ENCODE peak calls at places on chromosomes 1 and 21, in ten cellular contexts. N is brain microvascular endothelial cell, K is colonic mucosa, R is heart right ventricle, V is heart left ventricle, G is osteoblast, J is stomach, P is K562, W is psoas muscle, Z is GM23338. X is an unnamed sample. For H3K36me3, the result is how much of the 10 kb centered on the place peaks cover.

GRCh38 chr1:53669511-53670191 is 69.3 kb downstream of the GLIS1 start:
- DNase-seq in N (no peak), K (no peak), R (no peak), V (no peak), G (peak), J (no peak), P (no peak), W (no peak), Z (no peak), X (no peak)

GRCh38 chr1:157626099-157626498 is 28.2 kb upstream of the FCRL4 start:
- DNase-seq in N (no peak), K (peak), R (no peak), V (no peak), G (no peak), J (no peak), P (peak), W (no peak), Z (peak), X (no peak)

GRCh38 chr1:61378498-61379180 is 296.3 kb downstream of the NFIA start:
- DNase-seq in N (no peak), K (no peak), R (no peak), V (no peak), G (no peak), J (no peak), P (no peak), W (no peak), Z (no peak), X (no peak)

GRCh38 chr1:202952818-202953217 is 5.3 kb downstream of the ADIPOR1 start:
- DNase-seq in N (peak), K (peak), R (peak), V (no peak), G (peak), J (no peak), P (no peak), W (no peak), Z (no peak), X (peak)

GRCh38 chr1:216614011-216614934 is 109.0 kb downstream of the ESRRG start:
- DNase-seq in N (no peak), K (no peak), R (no peak), V (no peak), G (no peak), J (no peak), P (no peak), W (no peak), Z (no peak), X (no peak)

GRCh38 chr1:152880907-152881306 is 2.8 kb downstream of the SMCP start:
- DNase-seq in N (no peak), K (no peak), R (no peak), V (no peak), G (no peak), J (no peak), P (no peak), W (no peak), Z (no peak), X (no peak)

GRCh38 chr1:189782280-189782679 is 695.4 kb downstream of the BRINP3 start:
- DNase-seq in N (no peak), K (no peak), R (no peak), V (peak), G (no peak), J (no peak), P (no peak), W (no peak), Z (peak), X (no peak)

GRCh38 chr1:51268675-51269033 is 32.6 kb downstream of the RNF11 start:
- DNase-seq in N (no peak), K (no peak), R (no peak), V (no peak), G (no peak), J (no peak), P (no peak), W (no peak), Z (no peak), X (no peak)

GRCh38 chr1:170711682-170712081 is 47.8 kb downstream of the PRRX1 start:
- DNase-seq in N (peak), K (no peak), R (no peak), V (no peak), G (no peak), J (no peak), P (no peak), W (no peak), Z (no peak), X (no peak)

GRCh38 chr1:221117548-221117951 is 238.3 kb downstream of the HLX start:
- DNase-seq in N (peak), K (no peak), R (peak), V (peak), G (peak), J (no peak), P (no peak), W (peak), Z (no peak), X (no peak)

GRCh38 chr1:154943649-154944421 is 7.3 kb upstream of the PMVK start:
- DNase-seq in N (no peak), K (peak), R (no peak), V (no peak), G (peak), J (peak), P (peak), W (no peak), Z (peak), X (no peak)

GRCh38 chr1:151144474-151145157 is 1.8 kb downstream of the SEMA6C start:
- DNase-seq in N (no peak), K (no peak), R (no peak), V (no peak), G (peak), J (no peak), P (no peak), W (no peak), Z (peak), X (peak)

GRCh38 chr21:44349847-44350772 is 3.3 kb upstream of the TRPM2 start:
- DNase-seq in N (no peak), K (no peak), R (no peak), V (no peak), G (peak), J (no peak), P (no peak), W (no peak), Z (peak), X (no peak)

GRCh38 chr1:114154963-114155322 is 1.3 kb upstream of the SYT6 start:
- DNase-seq in N (no peak), K (no peak), R (no peak), V (no peak), G (peak), J (no peak), P (no peak), W (no peak), Z (peak), X (no peak)

GRCh38 chr1:201461193-201461657 is 7.8 kb downstream of the PHLDA3 start:
- DNase-seq in N (peak), K (no peak), R (no peak), V (no peak), G (peak), J (peak), P (no peak), W (peak), Z (no peak), X (peak)

GRCh38 chr1:7334475-7335035 is 436.5 kb upstream of the VAMP3 start:
- DNase-seq in N (peak), K (peak), R (peak), V (no peak), G (peak), J (no peak), P (no peak), W (no peak), Z (peak), X (no peak)

GRCh38 chr1:118257946-118258345 is 72.9 kb upstream of the SPAG17 start:
- DNase-seq in N (no peak), K (no peak), R (no peak), V (no peak), G (no peak), J (no peak), P (no peak), W (no peak), Z (no peak), X (no peak)

GRCh38 chr21:37503848-37504467 is 137.4 kb downstream of the DYRK1A start:
- DNase-seq in N (peak), K (no peak), R (no peak), V (no peak), G (peak), J (no peak), P (no peak), W (no peak), Z (no peak), X (no peak)

GRCh38 chr1:53250325-53250724 is 12.0 kb upstream of the MAGOH start:
- DNase-seq in N (no peak), K (no peak), R (no peak), V (no peak), G (no peak), J (no peak), P (no peak), W (no peak), Z (no peak), X (no peak)

GRCh38 chr1:32971576-32971975 is 7.0 kb upstream of the RNF19B start:
- DNase-seq in N (no peak), K (no peak), R (no peak), V (no peak), G (no peak), J (no peak), P (no peak), W (no peak), Z (no peak), X (no peak)

GRCh38 chr1:16903458-16903796 is 7.6 kb downstream of the RNU1-2 start:
- DNase-seq in N (no peak), K (no peak), R (no peak), V (no peak), G (peak), J (no peak), P (no peak), W (no peak), Z (no peak), X (no peak)

GRCh38 chr1:193662030-193662429 is 475.6 kb upstream of the B3GALT2 start:
- DNase-seq in N (no peak), K (no peak), R (no peak), V (no peak), G (no peak), J (no peak), P (no peak), W (no peak), Z (no peak), X (no peak)

GRCh38 chr1:39387452-39387851 is 104.0 kb upstream of the BMP8A start:
- DNase-seq in N (peak), K (no peak), R (no peak), V (no peak), G (peak), J (no peak), P (peak), W (no peak), Z (no peak), X (no peak)

GRCh38 chr1:14113841-14114567 is 414.0 kb downstream of the PRDM2 start:
- DNase-seq in N (no peak), K (peak), R (peak), V (no peak), G (peak), J (no peak), P (peak), W (peak), Z (peak), X (peak)

GRCh38 chr1:235902638-235903542 is 36.2 kb upstream of the LYST start:
- DNase-seq in N (no peak), K (peak), R (no peak), V (no peak), G (peak), J (peak), P (no peak), W (no peak), Z (no peak), X (peak)

GRCh38 chr1:104593418-104594187 is 843.9 kb downstream of the AMY1C start:
- DNase-seq in N (no peak), K (no peak), R (no peak), V (no peak), G (no peak), J (no peak), P (no peak), W (no peak), Z (peak), X (no peak)

GRCh38 chr1:25682059-25682601 is 65.5 kb downstream of the MAN1C1 start:
- DNase-seq in N (no peak), K (no peak), R (no peak), V (no peak), G (no peak), J (no peak), P (no peak), W (no peak), Z (no peak), X (no peak)

GRCh38 chr1:230303069-230303468 is 123.1 kb downstream of the PGBD5 start:
- DNase-seq in N (no peak), K (no peak), R (no peak), V (no peak), G (peak), J (no peak), P (no peak), W (no peak), Z (no peak), X (no peak)

GRCh38 chr1:20174937-20175666 is 10.8 kb upstream of the UBXN10 start:
- DNase-seq in N (no peak), K (no peak), R (no peak), V (peak), G (peak), J (no peak), P (no peak), W (no peak), Z (no peak), X (no peak)

GRCh38 chr1:7447093-7447492 is 324.0 kb upstream of the VAMP3 start:
- DNase-seq in N (no peak), K (no peak), R (no peak), V (no peak), G (no peak), J (no peak), P (no peak), W (no peak), Z (no peak), X (no peak)

GRCh38 chr1:87757700-87758099 is 429.0 kb downstream of the LMO4 start:
- DNase-seq in N (no peak), K (no peak), R (no peak), V (no peak), G (no peak), J (no peak), P (no peak), W (no peak), Z (no peak), X (no peak)

GRCh38 chr1:210558302-210558701 is 229.6 kb downstream of the HHAT start:
- DNase-seq in N (peak), K (no peak), R (peak), V (peak), G (no peak), J (peak), P (peak), W (no peak), Z (no peak), X (no peak)

GRCh38 chr1:95139039-95139438 is 21.9 kb downstream of the TLCD4 start:
- DNase-seq in N (no peak), K (no peak), R (no peak), V (no peak), G (no peak), J (no peak), P (no peak), W (no peak), Z (no peak), X (no peak)

GRCh38 chr1:45883633-45884032 is 80.2 kb downstream of the MAST2 start:
- DNase-seq in N (peak), K (no peak), R (no peak), V (no peak), G (peak), J (no peak), P (no peak), W (no peak), Z (no peak), X (no peak)

GRCh38 chr1:150928286-150928685 is 2.1 kb downstream of the SETDB1 start:
- DNase-seq in N (no peak), K (no peak), R (no peak), V (no peak), G (no peak), J (no peak), P (no peak), W (no peak), Z (no peak), X (no peak)

GRCh38 chr1:223429313-223429731 is 36.1 kb downstream of the CCDC185 start:
- DNase-seq in N (no peak), K (no peak), R (peak), V (no peak), G (peak), J (no peak), P (no peak), W (no peak), Z (no peak), X (no peak)

GRCh38 chr21:26887241-26887640 is 42.0 kb upstream of the ADAMTS1 start:
- DNase-seq in N (peak), K (no peak), R (no peak), V (no peak), G (no peak), J (no peak), P (no peak), W (no peak), Z (no peak), X (no peak)

GRCh38 chr1:215269955-215270354 is 187.4 kb downstream of the KCNK2 start:
- DNase-seq in N (no peak), K (no peak), R (no peak), V (no peak), G (no peak), J (no peak), P (no peak), W (no peak), Z (peak), X (no peak)
- TF ChIP-seq CTCF in N (peak), K (no peak), R (no peak), V (no peak), G (no peak), J (no peak), P (no peak), W (no peak), Z (peak), X (no peak)

GRCh38 chr1:161096514-161096913 is 1.6 kb upstream of the KLHDC9 start:
- DNase-seq in N (no peak), K (no peak), R (peak), V (no peak), G (peak), J (no peak), P (no peak), W (peak), Z (no peak), X (no peak)

GRCh38 chr1:161099090-161099802 is 1.1 kb downstream of the KLHDC9 start:
- DNase-seq in N (no peak), K (no peak), R (no peak), V (no peak), G (no peak), J (no peak), P (no peak), W (no peak), Z (peak), X (no peak)

GRCh38 chr1:161096015-161096414 is 2.1 kb upstream of the KLHDC9 start:
- DNase-seq in N (no peak), K (no peak), R (no peak), V (no peak), G (peak), J (no peak), P (no peak), W (no peak), Z (no peak), X (no peak)

GRCh38 chr1:161100534-161100933 is 2.4 kb downstream of the KLHDC9 start:
- DNase-seq in N (no peak), K (no peak), R (peak), V (no peak), G (no peak), J (no peak), P (no peak), W (no peak), Z (no peak), X (no peak)

DNA sequence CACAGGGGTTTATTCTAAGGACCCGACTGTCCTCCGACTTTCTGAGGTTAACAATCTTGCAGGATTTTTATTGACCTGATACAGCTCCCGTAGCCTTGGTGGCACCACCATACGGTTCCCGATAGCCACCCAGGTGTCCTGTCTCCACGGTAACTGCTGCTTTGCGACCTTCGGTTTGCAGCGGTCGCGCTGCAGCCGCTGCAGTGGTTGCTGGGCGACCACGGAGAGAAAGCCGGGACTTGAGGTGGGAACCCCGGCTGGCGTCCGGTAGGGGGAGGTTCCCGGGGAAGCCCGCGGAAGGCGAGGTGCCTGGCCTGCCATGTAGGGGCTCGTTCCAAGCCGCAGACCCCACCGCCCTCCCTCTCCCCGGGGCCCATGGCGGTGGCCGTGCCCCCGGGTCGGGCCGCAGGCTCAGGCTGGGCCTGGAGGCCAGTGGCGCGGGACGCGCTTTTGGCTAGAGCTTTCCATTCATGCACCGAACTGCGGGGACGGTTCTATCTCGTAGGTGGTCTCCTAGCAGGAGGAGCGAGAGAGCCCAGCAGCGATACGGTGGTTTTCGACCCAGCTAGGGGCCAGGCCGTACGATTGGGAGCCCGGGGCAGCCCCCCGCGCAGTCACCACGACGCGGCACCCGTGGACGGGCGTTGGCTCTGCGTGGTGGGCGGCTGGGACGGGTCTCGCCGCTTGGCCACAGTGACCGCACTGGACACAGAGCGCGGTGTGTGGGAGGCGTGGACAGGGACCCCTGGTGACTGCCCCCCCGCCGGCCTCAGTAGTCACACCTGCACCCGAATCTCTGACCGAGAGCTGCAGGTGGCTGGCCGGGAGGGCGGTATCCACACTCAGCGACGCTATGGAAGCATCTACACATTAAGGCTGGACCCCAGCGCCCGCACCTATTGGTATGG is at the start of gene KLHDC9:
- DNase-seq in N (peak), K (peak), R (peak), V (peak), G (peak), J (peak), P (no peak), W (peak), Z (peak), X (peak)
- H3K27ac ChIP-seq in N (no peak), K (peak), R (peak), V (peak), G (no peak), J (peak), P (no peak), W (peak), Z (no peak), X (no peak)

GRCh38 chr1:160227561-160227960 is 22.4 kb downstream of the PEA15 start:
- DNase-seq in N (no peak), K (no peak), R (no peak), V (no peak), G (no peak), J (no peak), P (no peak), W (no peak), Z (no peak), X (no peak)
- H3K36me3 ChIP-seq in N (half or more), K (under half), R (half or more), V (half or more), G (half or more), J (half or more), P (half or more), W (half or more), Z (half or more), X (under half)

DNA sequence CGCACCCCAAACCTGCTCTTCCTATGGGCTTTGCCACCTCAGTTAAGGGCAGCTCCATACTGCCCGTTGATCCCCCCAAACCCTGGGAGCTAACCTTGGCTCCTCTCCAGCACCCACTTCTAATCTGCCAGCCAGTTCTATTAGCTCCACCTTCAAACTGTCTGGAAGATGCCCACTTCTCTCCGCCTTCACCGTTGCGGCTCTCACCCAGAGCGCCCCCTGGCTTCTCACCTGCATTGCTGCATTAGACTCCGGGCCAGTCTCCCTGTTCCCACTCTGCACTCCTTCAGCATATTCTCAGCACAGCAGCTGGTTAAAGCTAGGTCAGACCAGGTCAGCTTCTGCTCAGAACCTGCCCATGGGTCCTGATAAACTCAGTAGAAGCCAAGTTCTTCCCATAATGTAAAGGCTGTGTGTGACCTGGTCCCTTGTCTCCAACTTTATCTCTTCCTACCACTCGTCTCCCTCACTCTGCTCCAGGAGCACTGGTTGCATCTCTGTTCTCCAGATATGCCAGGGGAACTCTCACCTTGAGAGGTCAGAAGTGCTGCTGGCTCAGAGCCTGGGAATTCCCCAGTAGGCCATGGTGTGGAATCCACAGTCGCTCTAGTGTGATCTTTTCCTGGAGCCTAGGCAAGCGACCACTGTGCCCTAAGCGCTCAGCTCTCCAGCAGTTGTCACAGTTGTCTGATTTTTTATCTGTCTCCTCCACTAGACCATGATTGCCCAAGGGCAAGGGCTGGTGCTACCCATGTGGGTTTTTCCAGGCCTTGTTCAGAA is 150.3 kb downstream of the HMGB4 start:
- DNase-seq in N (no peak), K (peak), R (peak), V (peak), G (no peak), J (no peak), P (peak), W (no peak), Z (peak), X (peak)
- TF ChIP-seq CTCF in N (no peak), K (peak), R (peak), V (peak), G (peak), J (no peak), P (peak), W (peak), Z (peak), X (no peak)